ENCODE peak calls at places on chromosomes 12 and 14, in nine cellular contexts. T, Z, L, D, C, I, F, E and P are unnamed samples.

GRCh38 chr12:2326470-2326869 is 273.7 kb downstream of the CACNA1C start:
- DNase-seq in I (no peak), C (no peak), F (no peak), D (no peak), E (no peak), T (no peak), L (no peak), Z (no peak), P (no peak)

GRCh38 chr12:100346660-100347059 is 10.2 kb upstream of the SLC17A8 start:
- DNase-seq in L (no peak), I (no peak), E (no peak), C (no peak), T (no peak), F (no peak), Z (no peak), D (no peak), P (no peak)

GRCh38 chr12:104656921-104657320 is 200.2 kb downstream of the CHST11 start:
- DNase-seq in E (peak), I (no peak), Z (no peak), D (peak), C (no peak), L (no peak), F (peak), T (no peak), P (no peak)

GRCh38 chr12:27048822-27049752 is 26.7 kb downstream of the MED21 start:
- DNase-seq in E (no peak), C (no peak), I (no peak), D (no peak), Z (no peak), T (no peak), L (no peak), F (peak), P (peak)

GRCh38 chr14:21262410-21262809 is 6.8 kb downstream of the HNRNPC start:
- DNase-seq in L (no peak), Z (no peak), F (no peak), T (no peak), D (no peak), E (no peak), I (no peak), C (no peak), P (no peak)

GRCh38 chr12:128307791-128308190 is 40.8 kb downstream of the TMEM132C start:
- DNase-seq in T (no peak), C (no peak), Z (no peak), F (no peak), L (no peak), E (no peak), D (no peak), I (no peak), P (no peak)

GRCh38 chr12:100239589-100239988 is 27.3 kb downstream of the DEPDC4 start:
- DNase-seq in F (no peak), C (no peak), E (no peak), T (no peak), Z (no peak), L (no peak), D (no peak), I (no peak), P (no peak)

GRCh38 chr14:88163731-88164255 is 158.9 kb downstream of the GPR65 start:
- DNase-seq in Z (no peak), D (no peak), L (no peak), T (no peak), E (no peak), I (no peak), F (no peak), C (no peak), P (no peak)

GRCh38 chr12:69059465-69060457 is 126.8 kb upstream of the CPM start:
- DNase-seq in D (no peak), I (no peak), C (no peak), L (no peak), T (no peak), Z (no peak), E (no peak), F (peak), P (no peak)

GRCh38 chr12:58919271-58920101 is 818 bp downstream of the LRIG3 start:
- DNase-seq in L (no peak), Z (no peak), C (peak), E (no peak), T (no peak), F (no peak), I (peak), D (peak), P (peak)

GRCh38 chr14:95649230-95649629 is 37.0 kb upstream of the TCL1B start:
- DNase-seq in F (no peak), L (no peak), T (no peak), I (no peak), E (no peak), D (no peak), Z (no peak), C (no peak), P (no peak)

GRCh38 chr12:131919366-131920156 is 9.5 kb upstream of the PUS1 start:
- DNase-seq in T (no peak), I (no peak), L (no peak), F (no peak), E (peak), D (peak), Z (no peak), C (no peak), P (no peak)

GRCh38 chr12:88052686-88053085 is 23.5 kb upstream of the C12orf50 start:
- DNase-seq in I (no peak), F (peak), D (peak), L (no peak), E (no peak), Z (no peak), C (no peak), T (no peak), P (peak)

GRCh38 chr12:24931666-24932405 is 17.1 kb downstream of the BCAT1 start:
- DNase-seq in F (no peak), Z (no peak), D (no peak), T (no peak), C (no peak), I (no peak), E (no peak), L (no peak), P (no peak)

GRCh38 chr14:65371784-65372183 is 40.7 kb upstream of the FUT8 start:
- DNase-seq in C (no peak), E (no peak), F (no peak), I (no peak), T (no peak), Z (no peak), L (no peak), D (no peak), P (no peak)

GRCh38 chr12:82817368-82817767 is 130.7 kb downstream of the TMTC2 start:
- DNase-seq in Z (no peak), E (no peak), D (no peak), L (no peak), F (no peak), I (no peak), T (no peak), C (no peak), P (no peak)

GRCh38 chr14:97710726-97711125 is 913.5 kb downstream of the VRK1 start:
- DNase-seq in I (no peak), Z (no peak), T (no peak), E (no peak), C (no peak), L (no peak), D (no peak), F (no peak), P (no peak)

GRCh38 chr12:116735084-116735483 is 2.8 kb downstream of the SPRING1 start:
- DNase-seq in T (no peak), I (no peak), D (no peak), E (no peak), C (no peak), F (no peak), L (no peak), Z (no peak), P (no peak)

GRCh38 chr12:23098110-23099049 is 473.4 kb downstream of the ETNK1 start:
- DNase-seq in F (no peak), C (no peak), L (no peak), T (no peak), D (no peak), E (no peak), Z (no peak), I (no peak), P (no peak)
- H3K27ac ChIP-seq in F (no peak), C (no peak), L (no peak), T (no peak), D (no peak), E (no peak), Z (no peak), I (no peak), P (no peak)

GRCh38 chr12:92029902-92030586 is 115.6 kb downstream of the BTG1 start:
- DNase-seq in F (no peak), L (no peak), Z (no peak), E (no peak), D (no peak), T (no peak), C (no peak), I (no peak), P (no peak)
- H3K27ac ChIP-seq in F (no peak), L (peak), Z (peak), E (no peak), D (no peak), T (peak), C (peak), I (peak), P (no peak)

DNA sequence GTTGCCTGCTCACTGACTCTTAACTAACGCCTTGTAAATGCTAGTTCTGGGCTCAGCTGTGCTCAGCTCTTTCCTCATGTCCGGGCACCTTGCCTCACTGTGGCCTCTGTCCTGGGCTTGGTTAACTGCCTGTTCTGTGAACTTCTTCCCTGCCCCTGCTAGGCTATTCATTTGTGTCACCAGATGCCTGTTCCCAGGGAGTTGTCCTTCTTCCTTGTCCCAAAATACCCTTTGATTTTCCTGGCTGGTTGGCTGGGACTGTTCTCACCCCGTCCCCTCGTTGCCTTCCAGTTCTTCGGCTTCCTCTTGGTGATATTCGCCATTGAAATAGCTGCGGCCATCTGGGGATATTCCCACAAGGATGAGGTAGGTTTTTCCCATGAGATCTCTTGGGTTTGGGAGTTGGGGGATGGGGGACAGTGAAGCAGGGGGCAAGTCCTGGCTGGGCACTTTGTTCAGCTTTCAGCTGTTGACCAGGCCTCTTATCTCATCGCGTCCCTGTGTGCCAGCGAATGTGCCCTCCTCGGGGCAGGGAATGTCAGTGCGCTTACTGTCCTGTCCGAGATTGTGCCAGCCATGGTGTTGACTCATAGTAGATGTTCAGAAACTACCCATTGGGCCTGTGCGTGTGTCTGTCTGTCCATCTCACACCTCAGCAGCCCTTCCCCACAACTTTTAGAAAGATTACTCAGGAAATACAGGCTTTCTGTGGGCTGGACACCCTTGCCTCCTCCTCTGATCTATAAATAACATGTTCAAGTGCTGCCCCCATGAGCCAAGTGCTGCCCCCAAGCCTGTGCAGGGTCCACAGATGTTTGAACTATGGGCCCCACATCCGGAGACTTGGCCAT is 33.1 kb downstream of the CD9 start:
- DNase-seq in D (peak), F (no peak), C (no peak), E (peak), L (no peak), T (no peak), I (no peak), Z (peak), P (no peak)
- H3K27ac ChIP-seq in D (peak), F (no peak), C (peak), E (peak), L (no peak), T (peak), I (peak), Z (peak), P (peak)

DNA sequence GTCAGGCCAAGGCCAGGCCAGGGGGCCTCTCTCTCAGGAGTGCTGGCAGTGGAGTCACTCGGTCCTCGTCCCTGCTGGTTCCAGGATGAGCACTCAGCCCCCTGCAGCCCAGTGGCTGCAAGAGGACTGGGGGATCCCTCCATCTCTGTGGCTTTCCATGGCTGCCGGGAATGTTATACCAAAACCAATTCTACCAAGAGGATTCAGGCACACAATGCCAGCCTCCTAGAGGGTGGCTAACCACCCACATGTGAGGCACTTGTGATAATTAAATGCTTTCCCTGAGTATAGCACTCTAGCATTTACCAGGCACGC is 21.9 kb downstream of the ASB2 start:
- DNase-seq in T (no peak), D (no peak), C (no peak), E (no peak), L (no peak), F (no peak), Z (no peak), I (no peak), P (no peak)
- H3K27ac ChIP-seq in T (peak), D (peak), C (no peak), E (peak), L (no peak), F (no peak), Z (no peak), I (no peak), P (no peak)

DNA sequence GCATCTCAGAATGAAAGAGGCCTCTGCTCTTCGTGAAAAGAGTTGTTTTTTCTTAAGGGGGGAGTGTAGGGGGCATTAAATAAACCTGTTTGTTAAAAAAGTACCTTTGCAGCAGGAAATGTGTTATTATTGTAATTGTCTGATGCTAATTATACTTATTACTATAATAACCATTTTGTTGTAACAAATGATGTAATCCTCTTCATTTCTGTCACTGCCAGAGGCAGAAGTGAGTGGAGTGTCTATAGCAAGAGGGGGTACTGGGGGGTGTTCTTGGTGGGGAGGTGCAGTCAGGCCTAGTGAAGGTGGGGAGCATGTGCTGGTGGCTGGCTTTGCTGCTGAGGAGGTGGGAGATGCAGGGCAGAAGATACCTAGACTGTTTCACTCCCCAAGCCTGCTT is 77.4 kb upstream of the CISTR start:
- DNase-seq in Z (no peak), C (no peak), E (no peak), L (no peak), F (no peak), D (no peak), I (no peak), T (no peak), P (no peak)
- H3K27ac ChIP-seq in Z (no peak), C (no peak), E (no peak), L (no peak), F (no peak), D (no peak), I (no peak), T (no peak), P (no peak)

GRCh38 chr12:67589078-67589477 is 59.5 kb upstream of the DYRK2 start:
- DNase-seq in I (no peak), Z (no peak), F (no peak), L (no peak), T (no peak), D (no peak), C (no peak), E (no peak), P (no peak)

GRCh38 chr12:67592228-67593011 is 56.1 kb upstream of the DYRK2 start:
- DNase-seq in T (no peak), L (peak), E (no peak), C (no peak), Z (no peak), D (no peak), F (no peak), I (peak), P (peak)

GRCh38 chr12:67593041-67593870 is 55.3 kb upstream of the DYRK2 start:
- DNase-seq in L (no peak), I (no peak), E (no peak), T (no peak), D (no peak), F (no peak), Z (peak), C (no peak), P (peak)

GRCh38 chr12:67586951-67587350 is 61.6 kb upstream of the DYRK2 start:
- DNase-seq in I (no peak), E (no peak), T (no peak), C (no peak), Z (no peak), D (no peak), L (no peak), F (no peak), P (no peak)

GRCh38 chr12:67590122-67590795 is 58.3 kb upstream of the DYRK2 start:
- DNase-seq in Z (no peak), L (peak), C (no peak), F (no peak), D (no peak), I (no peak), E (no peak), T (no peak), P (no peak)
- H3K27ac ChIP-seq in Z (no peak), L (peak), C (no peak), F (no peak), D (no peak), I (no peak), E (no peak), T (no peak), P (no peak)

DNA sequence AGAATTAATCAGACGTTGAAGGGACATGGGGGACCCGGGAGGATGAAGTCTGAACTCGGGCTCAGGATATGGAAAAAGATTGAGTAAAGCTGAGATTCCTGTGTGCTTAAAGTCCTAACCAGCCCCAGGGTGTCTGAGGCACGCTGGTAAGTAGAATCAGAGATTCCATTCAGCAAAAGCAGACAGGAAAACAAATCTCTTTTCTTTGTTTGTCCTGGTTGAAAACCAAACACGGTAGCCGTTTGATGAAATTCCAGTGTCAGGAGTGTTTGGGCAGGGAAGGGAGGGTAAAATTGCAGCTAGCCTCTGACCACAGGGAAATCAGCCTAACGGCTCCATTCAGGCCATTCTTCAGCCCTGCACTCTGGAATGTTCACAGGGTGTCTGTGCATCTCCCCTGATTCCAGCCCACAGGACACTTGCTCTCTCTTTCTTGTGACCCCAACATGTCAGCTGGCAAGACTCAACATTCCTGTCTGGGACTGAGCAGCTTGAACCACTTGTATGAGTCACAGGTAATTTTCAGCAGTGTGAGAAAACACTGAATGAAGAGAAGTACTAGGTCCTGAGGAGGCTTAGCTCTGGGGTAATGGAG is 31.0 kb downstream of the NINJ2 start:
- DNase-seq in D (no peak), I (no peak), C (no peak), L (no peak), E (peak), F (peak), T (no peak), Z (no peak), P (peak)
- H3K27ac ChIP-seq in D (peak), I (peak), C (peak), L (peak), E (peak), F (peak), T (peak), Z (peak), P (peak)